ENCODE peak calls at places on chromosomes 4 and X, in nine cellular contexts. S is heart right ventricle, F is breast epithelium, R is RWPE1, C is prostate gland, G is psoas muscle, I is A549, J is Peyer's patch, Y is GM13977. K is an unnamed sample.

GRCh38 chr4:148207074-148207473 is 235.1 kb downstream of the NR3C2 start:
- DNase-seq in R (no peak), G (no peak), Y (no peak), J (no peak), S (no peak), C (no peak), F (no peak), I (no peak), K (no peak)

GRCh38 chr4:8384397-8385060 is 56.0 kb downstream of the ACOX3 start:
- DNase-seq in Y (no peak), C (no peak), S (no peak), G (peak; percentile 49), F (no peak), J (no peak), I (no peak), R (no peak), K (no peak)

GRCh38 chrX:131792356-131792749 is 230.7 kb upstream of the STK26 start:
- DNase-seq in I (peak; percentile 47), C (no peak), R (no peak), J (no peak), S (peak; percentile 16), F (no peak), G (peak; percentile 91), Y (peak; percentile 56), K (peak; percentile 90)

GRCh38 chr4:17324431-17324830 is 187.5 kb downstream of the QDPR start:
- DNase-seq in G (no peak), S (peak; percentile 69), J (no peak), R (peak; percentile 13), Y (peak; percentile 21), C (no peak), F (no peak), I (no peak), K (peak; percentile 62)

GRCh38 chr4:161189286-161190134 is 974.3 kb downstream of the FSTL5 start:
- DNase-seq in Y (no peak), G (no peak), J (no peak), I (no peak), R (no peak), C (no peak), S (no peak), F (no peak), K (no peak)

GRCh38 chr4:18593297-18594002 is 571.9 kb upstream of the LCORL start:
- DNase-seq in I (peak; percentile 22), Y (peak; percentile 60), S (peak; percentile 55), R (peak; percentile 57), C (peak; percentile 60), F (no peak), J (no peak), G (no peak), K (peak; percentile 5)

GRCh38 chr4:173171098-173171497 is 2.5 kb downstream of the GALNT7 start:
- DNase-seq in R (peak; percentile 49), I (peak; percentile 57), G (no peak), J (no peak), C (no peak), Y (no peak), S (no peak), F (no peak), K (no peak)

GRCh38 chr4:7157666-7158065 is 34.7 kb upstream of the SORCS2 start:
- DNase-seq in G (no peak), C (no peak), S (no peak), J (no peak), R (no peak), I (no peak), Y (no peak), F (peak; percentile 28), K (no peak)

DNA sequence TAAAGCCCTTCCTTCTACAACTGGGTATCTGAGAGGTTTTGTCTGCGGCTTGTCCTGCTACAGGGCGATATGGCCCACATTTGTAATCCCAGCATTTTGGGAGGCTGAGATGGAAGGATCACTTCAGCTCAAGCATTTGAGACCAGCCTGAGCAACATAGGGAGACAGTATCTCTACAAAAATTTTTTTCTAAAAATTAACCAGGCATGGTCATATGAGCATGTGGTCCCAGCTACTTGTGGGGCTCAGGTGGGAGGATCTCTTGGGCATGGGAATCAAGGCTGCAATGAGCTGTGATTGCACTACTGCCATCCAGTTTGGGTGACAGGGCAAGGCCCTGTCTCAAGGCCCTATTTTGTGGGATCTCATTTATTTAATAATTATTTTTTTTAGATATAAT is 420.6 kb upstream of the PABPC4L start:
- DNase-seq in Y (no peak), F (no peak), S (no peak), C (no peak), J (no peak), R (no peak), G (no peak), I (no peak), K (no peak)
- TF ChIP-seq CTCF in Y (no peak), F (no peak), S (no peak), C (no peak), J (no peak), R (no peak), G (no peak), I (no peak), K (no peak)

GRCh38 chr4:140326395-140326993 is 47.0 kb upstream of the SCOC start:
- DNase-seq in G (no peak), J (no peak), R (peak; percentile 64), C (no peak), I (peak; percentile 9), Y (no peak), F (no peak), S (peak; percentile 28), K (no peak)

GRCh38 chr4:140331245-140331644 is 42.2 kb upstream of the SCOC start:
- DNase-seq in J (no peak), R (no peak), F (no peak), I (no peak), Y (no peak), G (no peak), S (no peak), C (no peak), K (no peak)

GRCh38 chr4:140332734-140333133 is 40.7 kb upstream of the SCOC start:
- DNase-seq in G (no peak), Y (no peak), C (no peak), I (no peak), F (no peak), S (no peak), R (no peak), J (no peak), K (no peak)

GRCh38 chr4:140333523-140333922 is 39.9 kb upstream of the SCOC start:
- DNase-seq in R (no peak), F (no peak), J (no peak), Y (no peak), S (no peak), G (no peak), I (no peak), C (no peak), K (no peak)

GRCh38 chr4:140330311-140330900 is 43.0 kb upstream of the SCOC start:
- DNase-seq in Y (no peak), F (no peak), R (peak; percentile 23), S (no peak), G (no peak), C (no peak), J (no peak), I (peak; percentile 18), K (no peak)
- TF ChIP-seq CTCF in Y (peak; percentile 25), F (no peak), R (peak; percentile 63), S (peak; percentile 12), G (peak; percentile 36), C (no peak), J (peak; percentile 50), I (peak; percentile 56), K (peak; percentile 60)

GRCh38 chrX:1676866-1677265 is 62.0 kb downstream of the ASMT start:
- DNase-seq in Y (no peak), I (no peak), G (no peak), F (no peak), R (no peak), S (no peak), J (no peak), C (no peak), K (no peak)

GRCh38 chrX:1679238-1679637 is 64.4 kb downstream of the ASMT start:
- DNase-seq in C (no peak), G (no peak), R (no peak), F (no peak), J (no peak), S (no peak), Y (no peak), I (no peak), K (no peak)

GRCh38 chrX:1667566-1667965 is 52.7 kb downstream of the ASMT start:
- DNase-seq in C (no peak), R (no peak), I (no peak), G (no peak), Y (no peak), F (no peak), S (no peak), J (no peak), K (no peak)

DNA sequence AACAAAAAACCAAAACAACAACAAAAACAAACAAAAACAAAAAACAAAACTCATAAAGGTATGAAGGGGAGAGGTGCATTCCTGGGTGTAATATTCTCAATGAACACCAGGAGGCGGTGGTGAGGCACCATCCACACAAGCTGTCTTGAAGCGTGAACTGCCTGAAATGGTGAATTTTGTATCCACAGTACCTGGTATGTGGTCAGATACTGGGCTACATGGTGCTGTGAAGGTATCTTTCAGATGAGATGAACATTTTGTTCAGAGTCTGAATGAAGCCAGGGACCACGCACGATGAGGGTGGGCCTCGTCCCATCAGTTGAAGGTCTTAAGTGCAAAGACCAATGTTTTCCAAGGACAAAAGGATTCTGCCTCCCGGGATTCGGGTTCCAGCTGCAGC is 58.5 kb downstream of the ASMT start:
- DNase-seq in I (peak; percentile 29), S (no peak), R (no peak), C (no peak), Y (peak; percentile 46), G (no peak), F (no peak), J (no peak), K (no peak)
- TF ChIP-seq CTCF in I (peak; percentile 82), S (peak; percentile 17), R (no peak), C (peak; percentile 24), Y (peak; percentile 61), G (peak; percentile 29), F (no peak), J (peak; percentile 71), K (peak; percentile 43)

GRCh38 chr4:185638548-185639301 is 103.4 kb upstream of the PDLIM3 start:
- DNase-seq in S (no peak), Y (no peak), G (peak; percentile 64), F (no peak), R (no peak), J (no peak), C (no peak), I (no peak), K (no peak)

GRCh38 chr4:185638093-185638492 is 102.8 kb upstream of the PDLIM3 start:
- DNase-seq in Y (no peak), S (no peak), F (no peak), G (no peak), I (no peak), C (no peak), J (no peak), R (no peak), K (no peak)

GRCh38 chr4:185637162-185637875 is 102.0 kb upstream of the PDLIM3 start:
- DNase-seq in Y (no peak), R (no peak), I (no peak), J (no peak), G (no peak), F (no peak), S (no peak), C (no peak), K (no peak)

DNA sequence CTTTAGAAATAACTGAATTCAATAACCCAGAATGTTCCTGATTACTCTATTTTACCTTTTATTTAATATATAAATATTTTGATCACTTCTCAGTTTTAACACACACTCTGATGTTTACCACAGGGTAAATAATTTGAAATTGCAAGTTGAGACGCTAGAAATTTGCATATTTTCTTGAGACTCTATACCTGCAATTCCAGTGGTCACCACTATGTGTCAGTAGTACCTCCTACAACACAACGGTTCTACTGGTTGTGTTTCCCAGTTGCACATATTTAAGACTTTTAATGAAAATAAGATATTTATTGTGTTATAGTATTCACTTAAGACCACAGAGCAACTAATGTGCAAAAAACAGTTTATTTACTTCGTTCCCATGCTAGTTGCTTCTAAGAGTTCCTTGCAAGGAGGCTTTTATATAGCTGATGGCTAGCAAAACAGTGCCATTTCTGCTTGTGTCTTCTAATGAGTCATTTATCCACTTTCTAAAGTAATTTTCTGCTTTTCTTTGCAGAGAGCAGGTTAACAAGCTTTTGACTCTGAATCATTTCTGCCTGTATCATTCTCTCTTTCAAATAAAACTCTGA is 98.9 kb upstream of the PDLIM3 start:
- DNase-seq in S (no peak), C (no peak), J (no peak), Y (no peak), R (no peak), I (no peak), G (no peak), F (no peak), K (no peak)
- TF ChIP-seq CTCF in S (peak; percentile 56), C (no peak), J (peak; percentile 54), Y (peak; percentile 40), R (no peak), I (peak; percentile 36), G (peak; percentile 51), F (no peak), K (peak; percentile 30)